ENCODE peak calls at places on chromosomes 2 and 18, in seven cellular contexts. U is OCI-LY7, J is WERI-Rb-1, A is HCT116, Q is mammary epithelial cell, S is upper lobe of left lung, P is fibroblast of the aortic adventitia. B is an unnamed sample.

GRCh38 chr2:176494949-176495353 is 225.7 kb downstream of the MTX2 start:
- DNase-seq in Q (no peak), A (no peak), J (no peak), S (peak), U (no peak), P (peak), B (no peak)

GRCh38 chr2:240557101-240557751 is 562 bp downstream of the ANKMY1 start:
- DNase-seq in A (no peak), U (no peak), S (no peak), Q (no peak), P (no peak), J (no peak), B (no peak)

GRCh38 chr2:53881360-53881759 is 21.6 kb upstream of the GPR75 start:
- DNase-seq in A (no peak), U (no peak), J (no peak), S (no peak), P (no peak), Q (no peak), B (no peak)

GRCh38 chr2:21837561-21837960 is 713.8 kb downstream of the TDRD15 start:
- DNase-seq in J (no peak), Q (no peak), P (no peak), U (no peak), A (no peak), S (no peak), B (no peak)

GRCh38 chr2:208477741-208478140 is 71.1 kb downstream of the PTH2R start:
- DNase-seq in U (no peak), Q (no peak), S (no peak), P (no peak), A (no peak), J (no peak), B (no peak)

GRCh38 chr2:34012728-34013302 is 413.7 kb upstream of the FAM98A start:
- DNase-seq in S (peak), A (peak), J (peak), P (peak), Q (peak), U (peak), B (peak)

GRCh38 chr18:58937913-58938312 is 73.2 kb downstream of the ZNF532 start:
- DNase-seq in A (no peak), S (no peak), Q (no peak), U (no peak), J (no peak), P (no peak), B (no peak)

GRCh38 chr18:58216071-58216471 is 172.0 kb downstream of the NEDD4L start:
- DNase-seq in A (no peak), P (no peak), J (no peak), U (no peak), Q (peak), S (peak), B (no peak)

GRCh38 chr2:25955036-25955435 is 27.3 kb downstream of the KIF3C start:
- DNase-seq in U (no peak), P (no peak), S (no peak), J (no peak), Q (no peak), A (no peak), B (no peak)

GRCh38 chr18:13538630-13539029 is 187.7 kb downstream of the FAM210A start:
- DNase-seq in Q (no peak), U (no peak), A (no peak), S (no peak), J (peak), P (no peak), B (no peak)

GRCh38 chr2:62145478-62146100 is 50.3 kb upstream of the B3GNT2 start:
- DNase-seq in A (no peak), S (no peak), U (peak), P (no peak), J (no peak), Q (no peak), B (no peak)

GRCh38 chr2:66790651-66791181 is 355.8 kb downstream of the MEIS1 start:
- DNase-seq in S (no peak), Q (peak), U (no peak), J (no peak), A (no peak), P (peak), B (no peak)

GRCh38 chr2:187360286-187360685 is 87.8 kb downstream of the CALCRL start:
- DNase-seq in S (no peak), A (no peak), P (peak), Q (peak), J (no peak), U (no peak), B (no peak)

GRCh38 chr2:241156997-241157441 is 6.8 kb downstream of the PPP1R7 start:
- DNase-seq in J (no peak), P (no peak), Q (no peak), U (no peak), S (no peak), A (no peak), B (no peak)

GRCh38 chr2:182103531-182103930 is 117.9 kb downstream of the PPP1R1C start:
- DNase-seq in J (no peak), A (no peak), Q (peak), S (no peak), U (no peak), P (no peak), B (no peak)

GRCh38 chr2:144580521-144581153 is 60.7 kb upstream of the ZEB2 start:
- DNase-seq in U (peak), Q (no peak), S (no peak), P (no peak), J (peak), A (no peak), B (no peak)

GRCh38 chr2:152497481-152498052 is 162.6 kb downstream of the FMNL2 start:
- DNase-seq in P (peak), U (no peak), Q (peak), A (peak), J (no peak), S (peak), B (no peak)

GRCh38 chr2:75099521-75099922 is 99.8 kb downstream of the TACR1 start:
- DNase-seq in Q (peak), A (no peak), P (no peak), J (no peak), U (no peak), S (no peak), B (no peak)

GRCh38 chr2:27265536-27265870 is 2.7 kb upstream of the SLC30A3 start:
- DNase-seq in U (no peak), J (no peak), A (no peak), Q (no peak), S (no peak), P (no peak), B (no peak)
- H3K4me3 ChIP-seq in U (no peak), J (no peak), A (no peak), Q (no peak), S (no peak), P (no peak), B (no peak)

DNA sequence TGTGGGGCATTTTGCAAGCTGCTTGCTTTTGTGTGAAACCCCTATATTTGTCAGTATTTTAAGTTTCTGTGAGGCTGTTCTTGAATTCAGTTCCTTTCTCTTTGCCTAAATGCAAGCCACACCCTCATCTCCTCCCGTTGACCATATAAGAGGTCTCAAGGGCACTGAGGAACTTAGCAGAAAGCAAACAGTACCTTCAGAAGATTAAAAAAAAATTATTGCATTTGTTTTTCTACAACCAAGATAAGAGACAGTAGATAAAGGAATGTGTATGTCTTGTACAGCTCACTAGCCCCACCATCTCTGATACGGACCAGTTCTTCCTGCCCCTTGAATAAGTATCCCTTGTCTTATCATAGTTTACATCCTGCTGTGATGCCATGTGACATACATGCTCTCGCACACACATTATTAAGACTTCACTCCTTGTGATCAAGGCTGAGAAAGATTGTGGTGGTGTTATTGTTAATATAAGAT is 64.2 kb downstream of the NPAS2 start:
- DNase-seq in Q (no peak), A (no peak), J (no peak), S (no peak), P (no peak), U (no peak), B (no peak)
- H3K4me3 ChIP-seq in Q (no peak), A (no peak), J (no peak), S (no peak), P (no peak), U (no peak), B (no peak)

GRCh38 chr18:490624-491023 is 9.9 kb downstream of the COLEC12 start:
- DNase-seq in P (peak), J (no peak), S (no peak), Q (no peak), U (no peak), A (no peak), B (no peak)
- H3K4me3 ChIP-seq in P (no peak), J (no peak), S (no peak), Q (no peak), U (no peak), A (no peak), B (no peak)

GRCh38 chr18:78655921-78656320 is 323.7 kb upstream of the SALL3 start:
- DNase-seq in U (no peak), A (no peak), P (no peak), J (no peak), Q (no peak), S (no peak), B (no peak)
- H3K4me3 ChIP-seq in U (no peak), A (no peak), P (no peak), J (no peak), Q (no peak), S (no peak), B (no peak)

GRCh38 chr2:45570671-45571334 is 40.3 kb downstream of the SRBD1 start:
- DNase-seq in S (no peak), J (no peak), Q (no peak), P (peak), U (no peak), A (no peak), B (no peak)

GRCh38 chr2:45568935-45569334 is 42.1 kb downstream of the SRBD1 start:
- DNase-seq in Q (peak), J (no peak), U (no peak), P (no peak), S (no peak), A (no peak), B (no peak)

GRCh38 chr2:45571940-45572339 is 39.1 kb downstream of the SRBD1 start:
- DNase-seq in S (no peak), J (no peak), P (no peak), A (no peak), U (no peak), Q (no peak), B (no peak)

GRCh38 chr2:45567288-45567963 is 43.6 kb downstream of the SRBD1 start:
- DNase-seq in Q (no peak), P (no peak), S (no peak), A (no peak), J (no peak), U (no peak), B (peak)

GRCh38 chr2:45567974-45568789 is 42.9 kb downstream of the SRBD1 start:
- DNase-seq in A (no peak), S (no peak), U (peak), J (no peak), Q (no peak), P (peak), B (peak)
- H3K4me3 ChIP-seq in A (no peak), S (no peak), U (peak), J (no peak), Q (no peak), P (no peak), B (peak)

GRCh38 chr2:238164906-238165287 is 6.1 kb downstream of the ERFE start:
- DNase-seq in U (no peak), J (no peak), P (no peak), Q (no peak), A (no peak), S (peak), B (no peak)

GRCh38 chr2:238162171-238162515 is 3.4 kb downstream of the ERFE start:
- DNase-seq in P (no peak), U (no peak), S (no peak), Q (no peak), A (no peak), J (no peak), B (no peak)

GRCh38 chr2:238163494-238164198 is 4.9 kb downstream of the ERFE start:
- DNase-seq in U (no peak), S (no peak), Q (no peak), J (no peak), A (no peak), P (no peak), B (no peak)

GRCh38 chr2:238161291-238162051 is 2.7 kb downstream of the ERFE start:
- DNase-seq in Q (no peak), A (no peak), U (no peak), S (no peak), J (no peak), P (no peak), B (no peak)

GRCh38 chr2:238162516-238163441 is 4.0 kb downstream of the ERFE start:
- DNase-seq in P (no peak), U (no peak), J (no peak), S (no peak), Q (no peak), A (no peak), B (no peak)
- H3K4me3 ChIP-seq in P (no peak), U (no peak), J (no peak), S (no peak), Q (no peak), A (no peak), B (no peak)

DNA sequence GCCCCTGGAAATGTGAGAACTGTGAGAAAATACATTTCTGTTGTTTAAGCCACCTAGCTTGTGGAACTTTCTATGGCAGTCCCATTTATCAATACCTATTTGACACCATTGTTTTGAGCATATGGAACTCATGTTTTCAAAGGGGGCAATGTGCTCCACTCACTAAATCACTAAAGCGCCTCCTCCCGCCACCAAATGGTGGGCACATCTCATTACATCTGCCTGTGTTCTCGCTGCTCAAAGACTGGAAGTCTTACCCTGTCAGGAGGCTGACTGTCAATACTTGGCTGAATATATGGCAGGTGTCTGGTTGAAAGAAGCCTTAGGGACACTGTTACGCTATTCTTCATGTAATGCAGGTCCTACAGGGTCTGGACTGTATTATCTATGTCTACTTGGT is 767.7 kb downstream of the TSN start:
- DNase-seq in S (no peak), P (no peak), U (no peak), A (no peak), Q (no peak), J (peak), B (no peak)
- H3K4me3 ChIP-seq in S (no peak), P (no peak), U (no peak), A (no peak), Q (no peak), J (no peak), B (no peak)